ENCODE peak calls at places on chromosomes 13 and 19, in nine cellular contexts. G, K, U, D, O, S, C, A and T are unnamed samples.

GRCh38 chr19:30419581-30420180 is 47.5 kb downstream of the ZNF536 start:
- DNase-seq in U (no peak), A (no peak), D (no peak), K (no peak), C (no peak), O (no peak), S (no peak), G (no peak), T (no peak)

GRCh38 chr19:50465986-50466771 is 10.1 kb upstream of the EMC10 start:
- DNase-seq in A (no peak), S (no peak), U (no peak), G (no peak), O (no peak), K (no peak), D (no peak), C (no peak), T (no peak)

GRCh38 chr13:107590556-107590955 is 624.8 kb downstream of the LIG4 start:
- DNase-seq in S (no peak), D (no peak), K (no peak), G (no peak), U (no peak), O (no peak), C (no peak), A (no peak), T (no peak)

GRCh38 chr19:8459520-8460260 is 14.9 kb downstream of the HNRNPM start:
- DNase-seq in C (no peak), S (no peak), U (peak; percentile 56), K (no peak), D (no peak), A (no peak), O (peak; percentile 66), G (no peak), T (peak; percentile 33)

GRCh38 chr19:34482380-34483250 is 1.1 kb downstream of the WTIP start:
- DNase-seq in G (no peak), D (no peak), A (no peak), C (no peak), S (peak; percentile 68), O (peak; percentile 72), U (no peak), K (peak; percentile 20), T (no peak)

GRCh38 chr13:34733720-34734119 is 208.3 kb upstream of the NBEA start:
- DNase-seq in K (no peak), A (no peak), D (no peak), C (no peak), O (peak; percentile 88), G (no peak), U (no peak), S (no peak), T (no peak)

GRCh38 chr13:101514695-101515275 is 62.3 kb downstream of the ITGBL1 start:
- DNase-seq in D (no peak), U (no peak), G (no peak), O (peak; percentile 86), K (no peak), C (no peak), S (no peak), A (peak; percentile 63), T (peak; percentile 70)

GRCh38 chr13:113907637-113908617 is 44.1 kb upstream of the GAS6 start:
- DNase-seq in K (peak; percentile 39), C (no peak), S (peak; percentile 70), A (peak; percentile 52), U (peak; percentile 49), D (no peak), O (peak; percentile 37), G (no peak), T (no peak)

GRCh38 chr19:806815-807421 is 9.7 kb downstream of the PTBP1 start:
- DNase-seq in K (no peak), D (no peak), U (no peak), S (no peak), O (no peak), G (no peak), C (no peak), A (no peak), T (no peak)

GRCh38 chr13:44263920-44264610 is 109.6 kb upstream of the SERP2 start:
- DNase-seq in K (no peak), S (no peak), D (no peak), O (no peak), A (no peak), G (no peak), U (no peak), C (no peak), T (no peak)

GRCh38 chr13:65302691-65303090 is 1927.4 kb downstream of the PCDH9 start:
- DNase-seq in S (no peak), G (no peak), A (no peak), K (no peak), C (no peak), O (no peak), D (no peak), U (no peak), T (no peak)

GRCh38 chr19:7829561-7830271 is at the start of gene EVI5L:
- DNase-seq in O (peak; percentile 99), G (peak; percentile 100), A (peak; percentile 100), S (peak; percentile 100), K (peak; percentile 99), D (peak; percentile 100), U (peak; percentile 100), C (peak; percentile 99), T (peak; percentile 100)

GRCh38 chr19:658916-659839 is 3.8 kb downstream of the RNF126 start:
- DNase-seq in K (no peak), O (no peak), A (no peak), G (no peak), D (no peak), U (no peak), C (peak; percentile 52), S (no peak), T (no peak)

GRCh38 chr13:93320942-93321341 is 94.3 kb downstream of the GPC6 start:
- DNase-seq in O (no peak), A (no peak), S (no peak), C (no peak), D (no peak), U (no peak), G (no peak), K (no peak), T (no peak)

GRCh38 chr19:15644816-15645215 is 4.1 kb downstream of the CYP4F3 start:
- DNase-seq in S (no peak), D (no peak), C (no peak), O (no peak), G (no peak), U (no peak), K (no peak), A (no peak), T (no peak)

GRCh38 chr13:32267836-32268439 is 47.2 kb downstream of the ZAR1L start:
- DNase-seq in O (no peak), U (no peak), A (no peak), G (peak; percentile 24), D (peak; percentile 33), C (no peak), K (no peak), S (no peak), T (no peak)

GRCh38 chr19:7505682-7506384 is 10.1 kb upstream of the ZNF358 start:
- DNase-seq in D (no peak), C (no peak), A (no peak), O (peak; percentile 46), S (no peak), G (no peak), U (no peak), K (no peak), T (no peak)

GRCh38 chr13:66427330-66427990 is 802.7 kb downstream of the PCDH9 start:
- DNase-seq in K (no peak), A (no peak), O (no peak), U (no peak), S (no peak), D (no peak), G (no peak), C (no peak), T (no peak)

GRCh38 chr13:20389696-20390525 is 135.7 kb downstream of the CRYL1 start:
- DNase-seq in S (no peak), U (no peak), C (no peak), O (no peak), K (no peak), A (no peak), G (no peak), D (no peak), T (peak; percentile 18)

GRCh38 chr19:48480151-48480475 is 10.9 kb downstream of the CYTH2 start:
- DNase-seq in S (peak; percentile 87), G (peak; percentile 15), C (no peak), D (no peak), O (no peak), A (no peak), K (no peak), U (no peak), T (no peak)

GRCh38 chr19:2302319-2303208 is 5.4 kb downstream of the LINGO3 start:
- DNase-seq in U (no peak), C (no peak), K (no peak), A (no peak), D (no peak), S (no peak), O (peak; percentile 35), G (no peak), T (no peak)

GRCh38 chr19:18155095-18156087 is 2.4 kb downstream of the PIK3R2 start:
- DNase-seq in U (no peak), A (no peak), C (no peak), O (no peak), G (no peak), D (no peak), K (no peak), S (no peak), T (no peak)